ENCODE peak calls at places on chromosomes 11 and 22, in eight cellular contexts. E is stimulated activated CD4-positive, alpha-beta T cell treated with anti-CD3 and anti-CD28 coated beads, Interleukin-4, amount 100 ng/mL, for 24 hours; X is nucleus accumbens; K is NCI-H1436; P is AG04449; B is activated CD4-positive, alpha-beta T cell treated with anti-CD3 and anti-CD28 coated beads, Interleukin-2, amount 50 U/mL, for 24 hours; S is suprapubic skin; V is epithelial cell of prostate. W is an unnamed sample.

GRCh38 chr11:15532432-15532831 is 417.7 kb downstream of the INSC start:
- DNase-seq in E (no peak), X (no peak), K (no peak), P (no peak), B (no peak), S (no peak), V (no peak), W (no peak)

GRCh38 chr11:12159351-12160099 is 49.1 kb downstream of the MICAL2 start:
- DNase-seq in E (no peak), X (peak), K (no peak), P (peak), B (no peak), S (no peak), V (no peak), W (no peak)

GRCh38 chr11:27280131-27280530 is 82.9 kb downstream of the CCDC34 start:
- DNase-seq in E (no peak), X (no peak), K (no peak), P (no peak), B (no peak), S (no peak), V (no peak), W (no peak)

GRCh38 chr11:65429069-65429681 is 6.6 kb downstream of the NEAT1 start:
- DNase-seq in E (no peak), X (no peak), K (no peak), P (no peak), B (no peak), S (peak), V (no peak), W (no peak)

GRCh38 chr11:119378851-119379465 is 2.5 kb downstream of the USP2 start:
- DNase-seq in E (no peak), X (no peak), K (no peak), P (no peak), B (no peak), S (peak), V (no peak), W (no peak)

GRCh38 chr11:76910620-76911414 is 50.1 kb downstream of the ACER3 start:
- DNase-seq in E (no peak), X (peak), K (no peak), P (no peak), B (no peak), S (peak), V (no peak), W (peak)

GRCh38 chr11:109972939-109973338 is 120.3 kb upstream of the ZC3H12C start:
- DNase-seq in E (no peak), X (no peak), K (no peak), P (no peak), B (no peak), S (no peak), V (no peak), W (no peak)

GRCh38 chr22:17890245-17890671 is 116.0 kb upstream of the BID start:
- DNase-seq in E (no peak), X (no peak), K (no peak), P (no peak), B (no peak), S (no peak), V (no peak), W (no peak)

GRCh38 chr22:45212306-45212709 is 28.4 kb downstream of the KIAA0930 start:
- DNase-seq in E (no peak), X (peak), K (no peak), P (peak), B (no peak), S (peak), V (no peak), W (no peak)

GRCh38 chr22:24494535-24495364 is at the start of gene UPB1:
- DNase-seq in E (no peak), X (no peak), K (no peak), P (no peak), B (no peak), S (no peak), V (no peak), W (no peak)

GRCh38 chr22:45865561-45866397 is 111.2 kb downstream of the WNT7B start:
- DNase-seq in E (no peak), X (no peak), K (no peak), P (no peak), B (no peak), S (peak), V (no peak), W (no peak)

GRCh38 chr11:78415338-78415737 is 2.3 kb downstream of the GAB2 start:
- DNase-seq in E (no peak), X (no peak), K (no peak), P (no peak), B (no peak), S (no peak), V (no peak), W (no peak)

GRCh38 chr22:23380230-23380573 is 199.9 kb downstream of the IGLL1 start:
- DNase-seq in E (no peak), X (no peak), K (peak), P (no peak), B (no peak), S (no peak), V (no peak), W (no peak)

GRCh38 chr11:131356201-131356600 is 14.2 kb upstream of the NTM start:
- DNase-seq in E (no peak), X (no peak), K (no peak), P (no peak), B (no peak), S (no peak), V (no peak), W (no peak)

W was measured in NT2/D1.